ENCODE peak calls at places on chromosomes 7 and 10, in four cellular contexts. One of them, this sample, is unnamed.

GRCh38 chr7:105035349-105035748 is 21.3 kb downstream of the KMT2E start:
- DNase-seq in lung microvascular endothelial cell: no peak
- DNase-seq in naive B cell: no peak
- DNase-seq in stimulated activated CD4-positive, alpha-beta T cell treated with anti-CD3 and anti-CD28 coated beads, Interleukin-1b, Interleukin-23, amount 100 ng/mL, for 48 hours: no peak
- DNase-seq in this sample: no peak

GRCh38 chr10:34555653-34556052 is 259.4 kb downstream of the PARD3 start:
- DNase-seq in lung microvascular endothelial cell: no peak
- DNase-seq in naive B cell: no peak
- DNase-seq in stimulated activated CD4-positive, alpha-beta T cell treated with anti-CD3 and anti-CD28 coated beads, Interleukin-1b, Interleukin-23, amount 100 ng/mL, for 48 hours: no peak
- DNase-seq in this sample: no peak

GRCh38 chr10:8563478-8563877 is 509.0 kb downstream of the GATA3 start:
- DNase-seq in lung microvascular endothelial cell: no peak
- DNase-seq in naive B cell: no peak
- DNase-seq in stimulated activated CD4-positive, alpha-beta T cell treated with anti-CD3 and anti-CD28 coated beads, Interleukin-1b, Interleukin-23, amount 100 ng/mL, for 48 hours: no peak
- DNase-seq in this sample: no peak

GRCh38 chr10:31803606-31804195 is 124.9 kb downstream of the ARHGAP12 start:
- DNase-seq in lung microvascular endothelial cell: no peak
- DNase-seq in naive B cell: no peak
- DNase-seq in stimulated activated CD4-positive, alpha-beta T cell treated with anti-CD3 and anti-CD28 coated beads, Interleukin-1b, Interleukin-23, amount 100 ng/mL, for 48 hours: no peak
- DNase-seq in this sample: no peak

GRCh38 chr7:64849250-64849923 is 53.7 kb upstream of the ZNF273 start:
- DNase-seq in lung microvascular endothelial cell: no peak
- DNase-seq in naive B cell: no peak
- DNase-seq in stimulated activated CD4-positive, alpha-beta T cell treated with anti-CD3 and anti-CD28 coated beads, Interleukin-1b, Interleukin-23, amount 100 ng/mL, for 48 hours: no peak
- DNase-seq in this sample: no peak

GRCh38 chr7:130299909-130300308 is 6.9 kb downstream of the CPA4 start:
- DNase-seq in lung microvascular endothelial cell: no peak
- DNase-seq in naive B cell: no peak
- DNase-seq in stimulated activated CD4-positive, alpha-beta T cell treated with anti-CD3 and anti-CD28 coated beads, Interleukin-1b, Interleukin-23, amount 100 ng/mL, for 48 hours: no peak
- DNase-seq in this sample: no peak

GRCh38 chr7:2759736-2760097 is 71.7 kb downstream of the AMZ1 start:
- DNase-seq in lung microvascular endothelial cell: no peak
- DNase-seq in naive B cell: no peak
- DNase-seq in stimulated activated CD4-positive, alpha-beta T cell treated with anti-CD3 and anti-CD28 coated beads, Interleukin-1b, Interleukin-23, amount 100 ng/mL, for 48 hours: no peak
- DNase-seq in this sample: no peak

GRCh38 chr10:12067336-12067735 is 1.4 kb upstream of the DHTKD1 start:
- DNase-seq in lung microvascular endothelial cell: no peak
- DNase-seq in naive B cell: no peak
- DNase-seq in stimulated activated CD4-positive, alpha-beta T cell treated with anti-CD3 and anti-CD28 coated beads, Interleukin-1b, Interleukin-23, amount 100 ng/mL, for 48 hours: no peak
- DNase-seq in this sample: no peak

GRCh38 chr7:31059551-31059950 is 7.4 kb downstream of the ADCYAP1R1 start:
- DNase-seq in lung microvascular endothelial cell: peak
- DNase-seq in naive B cell: no peak
- DNase-seq in stimulated activated CD4-positive, alpha-beta T cell treated with anti-CD3 and anti-CD28 coated beads, Interleukin-1b, Interleukin-23, amount 100 ng/mL, for 48 hours: no peak
- DNase-seq in this sample: no peak

GRCh38 chr10:4004144-4004543 is 219.1 kb upstream of the KLF6 start:
- DNase-seq in lung microvascular endothelial cell: no peak
- DNase-seq in naive B cell: no peak
- DNase-seq in stimulated activated CD4-positive, alpha-beta T cell treated with anti-CD3 and anti-CD28 coated beads, Interleukin-1b, Interleukin-23, amount 100 ng/mL, for 48 hours: no peak
- DNase-seq in this sample: no peak

GRCh38 chr10:110498087-110498981 is 627 bp downstream of the DUSP5 start:
- DNase-seq in lung microvascular endothelial cell: peak
- DNase-seq in naive B cell: peak
- DNase-seq in stimulated activated CD4-positive, alpha-beta T cell treated with anti-CD3 and anti-CD28 coated beads, Interleukin-1b, Interleukin-23, amount 100 ng/mL, for 48 hours: peak
- DNase-seq in this sample: no peak

This sample was measured in prostate gland.